ENCODE peak calls at places on chromosomes 16 and 17, in six cellular contexts. Y is H1; T is left lung; J is naive thymus-derived CD4-positive, alpha-beta T cell; W is right cardiac atrium; U is mucosa of descending colon. D is an unnamed sample.
A peak's percentile ranks its signal among the peaks of the same experiment; 100 is the strongest.

GRCh38 chr17:307741-308507 is 44.7 kb downstream of the RPH3AL start:
- DNase-seq in W (peak; percentile 73), Y (no peak), J (no peak), U (peak; percentile 43), T (peak; percentile 17), D (no peak)

GRCh38 chr17:32266389-32267269 is 997 bp downstream of the RHBDL3 start:
- DNase-seq in W (peak; percentile 74), T (peak; percentile 78), Y (peak; percentile 85), J (peak; percentile 20), U (no peak), D (peak; percentile 26)

GRCh38 chr17:69972251-69972650 is 102.8 kb upstream of the KCNJ16 start:
- DNase-seq in J (no peak), T (no peak), Y (no peak), U (no peak), W (no peak), D (no peak)

GRCh38 chr16:22206847-22207714 is 1.0 kb downstream of the EEF2K start:
- DNase-seq in T (peak; percentile 88), U (peak; percentile 89), Y (peak; percentile 61), W (peak; percentile 94), J (peak; percentile 68), D (peak; percentile 88)

GRCh38 chr16:15653227-15653626 is 3.2 kb downstream of the NDE1 start:
- DNase-seq in U (no peak), J (no peak), Y (no peak), W (no peak), T (no peak), D (no peak)

GRCh38 chr16:1383556-1383955 is 30.9 kb downstream of the UNKL start:
- DNase-seq in U (no peak), W (no peak), T (no peak), Y (no peak), J (no peak), D (no peak)

GRCh38 chr16:26133401-26133800 is 441.6 kb downstream of the HS3ST4 start:
- DNase-seq in W (no peak), U (no peak), J (no peak), T (no peak), Y (no peak), D (no peak)

GRCh38 chr17:72476575-72476986 is 355.8 kb downstream of the SOX9 start:
- DNase-seq in W (no peak), T (no peak), J (no peak), Y (peak; percentile 68), U (no peak), D (no peak)

GRCh38 chr17:69523252-69523861 is 108.9 kb downstream of the MAP2K6 start:
- DNase-seq in U (no peak), W (no peak), J (no peak), T (no peak), Y (no peak), D (peak; percentile 52)

GRCh38 chr16:72400257-72401078 is 228.5 kb upstream of the PMFBP1 start:
- DNase-seq in U (no peak), Y (peak; percentile 74), J (no peak), T (no peak), W (no peak), D (peak; percentile 42)

GRCh38 chr16:57409065-57409464 is 4.5 kb downstream of the CCL17 start:
- DNase-seq in Y (no peak), J (no peak), U (no peak), T (no peak), W (no peak), D (no peak)

GRCh38 chr16:24921229-24921628 is 75.5 kb downstream of the SLC5A11 start:
- DNase-seq in Y (no peak), J (no peak), U (no peak), W (no peak), T (no peak), D (no peak)

GRCh38 chr17:77528516-77529327 is 388.0 kb downstream of the SEC14L1 start:
- DNase-seq in Y (peak; percentile 84), J (no peak), U (no peak), T (no peak), W (peak; percentile 71), D (peak; percentile 94)

GRCh38 chr16:23527961-23528634 is 17.8 kb upstream of the GGA2 start:
- DNase-seq in T (no peak), U (no peak), Y (no peak), W (no peak), J (no peak), D (no peak)

GRCh38 chr17:42774066-42774750 is 959 bp downstream of the VPS25 start:
- DNase-seq in J (no peak), Y (no peak), W (no peak), T (no peak), U (no peak), D (no peak)

GRCh38 chr17:67503184-67503583 is 126.1 kb downstream of the PITPNC1 start:
- DNase-seq in T (no peak), Y (no peak), J (no peak), W (no peak), U (no peak), D (no peak)

GRCh38 chr16:35559911-35560636 is 2100.7 kb downstream of the TP53TG3F start:
- DNase-seq in J (no peak), U (no peak), Y (no peak), W (no peak), T (no peak), D (no peak)
- H3K9me3 ChIP-seq in J (peaks cover 29% of the 10 kb centered on the region), U (peaks cover 52% of the 10 kb centered on the region), Y (peaks cover 87% of the 10 kb centered on the region), W (no peaks in the 10 kb centered on the region), T (peaks cover 16% of the 10 kb centered on the region), D (no peaks in the 10 kb centered on the region)

GRCh38 chr16:51134269-51134812 is 16.7 kb downstream of the SALL1 start:
- DNase-seq in W (peak; percentile 71), Y (peak; percentile 77), U (no peak), T (no peak), J (no peak), D (peak; percentile 59)
- H3K4me3 ChIP-seq in W (no peak overlapping the region), Y (peak overlapping the region; percentile 67), U (no peak overlapping the region), T (no peak overlapping the region), J (no peak overlapping the region), D (peak overlapping the region; percentile 37)

DNA sequence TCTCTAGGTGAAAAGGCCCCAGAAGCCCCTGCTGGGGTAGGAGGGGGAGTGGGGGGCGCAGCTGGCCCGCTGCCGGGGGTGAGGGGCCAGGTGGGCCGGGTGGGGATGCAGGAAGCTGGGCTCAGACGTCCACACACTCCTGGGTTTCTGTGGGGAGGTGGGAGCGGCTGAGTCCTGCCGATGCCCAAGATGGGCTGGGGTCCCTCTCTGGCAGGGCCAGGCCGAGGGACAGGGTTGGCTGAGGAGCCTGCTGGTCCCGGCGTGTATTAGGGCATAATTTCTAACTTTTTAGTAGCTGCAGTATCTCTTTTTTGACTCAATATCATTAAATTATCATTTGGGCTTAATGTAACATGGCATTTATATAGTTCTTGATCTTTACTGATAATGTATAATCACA is 121.4 kb upstream of the CORO6 start:
- DNase-seq in J (no peak), T (no peak), W (no peak), Y (no peak), U (no peak), D (no peak)
- H3K9me3 ChIP-seq in J (no peaks in the 10 kb centered on the region), T (no peaks in the 10 kb centered on the region), W (no peaks in the 10 kb centered on the region), Y (no peaks in the 10 kb centered on the region), U (no peaks in the 10 kb centered on the region), D (no peaks in the 10 kb centered on the region)

GRCh38 chr16:14306485-14307058 is 235.5 kb downstream of the MRTFB start:
- DNase-seq in J (no peak), W (peak; percentile 12), Y (no peak), T (no peak), U (no peak), D (no peak)

GRCh38 chr16:14309001-14309886 is 238.1 kb downstream of the MRTFB start:
- DNase-seq in Y (no peak), J (peak; percentile 64), U (no peak), T (no peak), W (peak; percentile 38), D (no peak)

GRCh38 chr16:14308357-14308723 is 237.2 kb downstream of the MRTFB start:
- DNase-seq in W (peak; percentile 6), T (no peak), Y (no peak), J (no peak), U (no peak), D (no peak)

GRCh38 chr16:14307059-14307531 is 236.0 kb downstream of the MRTFB start:
- DNase-seq in W (no peak), J (no peak), T (no peak), Y (no peak), U (no peak), D (no peak)

GRCh38 chr16:14307623-14308356 is 236.7 kb downstream of the MRTFB start:
- DNase-seq in U (no peak), W (peak; percentile 53), J (no peak), T (no peak), Y (no peak), D (no peak)
- H3K4me3 ChIP-seq in U (no peak overlapping the region), W (no peak overlapping the region), J (no peak overlapping the region), T (no peak overlapping the region), Y (no peak overlapping the region), D (no peak overlapping the region)

DNA sequence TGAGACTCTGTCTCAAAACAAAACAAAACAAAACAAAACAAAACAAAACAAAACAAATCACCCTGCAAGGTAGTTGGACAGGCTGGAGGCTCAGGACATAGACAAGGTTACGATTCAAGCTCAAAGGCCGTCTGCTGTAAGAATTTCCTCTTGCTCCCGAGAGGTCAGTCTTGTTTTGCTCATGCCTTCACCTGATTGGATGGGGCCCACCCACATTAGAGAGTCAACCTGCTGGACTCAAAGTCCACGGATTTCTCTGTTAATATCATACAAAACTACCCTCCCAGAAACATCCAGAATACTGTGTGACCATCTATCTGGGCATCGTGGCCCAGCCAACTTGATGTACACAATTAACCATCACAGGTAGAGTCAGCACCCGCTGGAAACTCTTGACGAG is 330.0 kb upstream of the EEF2KMT start:
- DNase-seq in U (no peak), Y (no peak), W (no peak), T (no peak), J (no peak), D (no peak)
- H3K9me3 ChIP-seq in U (no peaks in the 10 kb centered on the region), Y (no peaks in the 10 kb centered on the region), W (no peaks in the 10 kb centered on the region), T (no peaks in the 10 kb centered on the region), J (no peaks in the 10 kb centered on the region), D (no peaks in the 10 kb centered on the region)

GRCh38 chr17:48013876-48014602 is 23.6 kb downstream of the COPZ2 start:
- DNase-seq in J (no peak), U (no peak), W (no peak), Y (no peak), T (no peak), D (no peak)

GRCh38 chr17:48014603-48015037 is 23.0 kb downstream of the COPZ2 start:
- DNase-seq in U (no peak), J (no peak), T (no peak), W (no peak), Y (no peak), D (peak; percentile 78)

GRCh38 chr17:48010193-48010592 is 27.4 kb downstream of the COPZ2 start:
- DNase-seq in T (no peak), W (no peak), J (no peak), U (no peak), Y (no peak), D (no peak)

GRCh38 chr17:48012151-48012520 is 25.5 kb downstream of the COPZ2 start:
- DNase-seq in W (peak; percentile 77), J (peak; percentile 62), T (peak; percentile 89), U (peak; percentile 77), Y (peak; percentile 86), D (peak; percentile 98)

GRCh38 chr17:48011405-48012150 is 26.0 kb downstream of the COPZ2 start:
- DNase-seq in T (no peak), W (no peak), J (peak; percentile 32), Y (peak; percentile 72), U (no peak), D (peak; percentile 90)
- H3K4me3 ChIP-seq in T (peak overlapping the region; percentile 24), W (peak overlapping the region; percentile 50), J (peak overlapping the region; percentile 47), Y (peak overlapping the region; percentile 68), U (no peak overlapping the region), D (peak overlapping the region; percentile 70)

D was measured in WERI-Rb-1.